ENCODE peak calls at places on chromosomes 4 and X, in four cellular contexts. One of them, this sample, is unnamed.

GRCh38 chr4:10666616-10667015 is 18.0 kb downstream of the CLNK start:
- DNase-seq in NCI-H1930: no peak
- DNase-seq in RWPE1: no peak
- DNase-seq in T1000: no peak
- DNase-seq in this sample: no peak

GRCh38 chrX:13005671-13006473 is 31.0 kb downstream of the TMSB4X start:
- DNase-seq in NCI-H1930: no peak
- DNase-seq in RWPE1: no peak
- DNase-seq in T1000: no peak
- DNase-seq in this sample: no peak

GRCh38 chrX:17411189-17411588 is 36.2 kb downstream of the NHS start:
- DNase-seq in NCI-H1930: peak; percentile 23
- DNase-seq in RWPE1: no peak
- DNase-seq in T1000: no peak
- DNase-seq in this sample: no peak

GRCh38 chrX:19555236-19555635 is 39.9 kb upstream of the MAP3K15 start:
- DNase-seq in NCI-H1930: no peak
- DNase-seq in RWPE1: no peak
- DNase-seq in T1000: no peak
- DNase-seq in this sample: no peak

GRCh38 chr4:153611679-153612078 is 72.4 kb upstream of the TLR2 start:
- DNase-seq in NCI-H1930: no peak
- DNase-seq in RWPE1: no peak
- DNase-seq in T1000: no peak
- DNase-seq in this sample: no peak

GRCh38 chr4:112704991-112705845 is 68.3 kb downstream of the LARP7 start:
- DNase-seq in NCI-H1930: no peak
- DNase-seq in RWPE1: peak; percentile 37
- DNase-seq in T1000: peak; percentile 74
- DNase-seq in this sample: no peak

GRCh38 chr4:16083217-16084191 is at the start of gene PROM1:
- DNase-seq in NCI-H1930: peak; percentile 53
- DNase-seq in RWPE1: no peak
- DNase-seq in T1000: no peak
- DNase-seq in this sample: no peak

GRCh38 chr4:1351854-1352633 is 5.0 kb downstream of the UVSSA start:
- DNase-seq in NCI-H1930: peak; percentile 74
- DNase-seq in RWPE1: peak; percentile 42
- DNase-seq in T1000: peak; percentile 71
- DNase-seq in this sample: peak; percentile 84

GRCh38 chr4:183508693-183509092 is 3.8 kb downstream of the ING2 start:
- DNase-seq in NCI-H1930: no peak
- DNase-seq in RWPE1: no peak
- DNase-seq in T1000: no peak
- DNase-seq in this sample: peak; percentile 62

GRCh38 chr4:143554728-143555597 is 41.5 kb downstream of the SMARCA5 start:
- DNase-seq in NCI-H1930: no peak
- DNase-seq in RWPE1: no peak
- DNase-seq in T1000: no peak
- DNase-seq in this sample: no peak

GRCh38 chr4:146834263-146835034 is 111.2 kb downstream of the TTC29 start:
- DNase-seq in NCI-H1930: no peak
- DNase-seq in RWPE1: no peak
- DNase-seq in T1000: no peak
- DNase-seq in this sample: no peak

GRCh38 chr4:34732579-34732978 is 1511.7 kb downstream of the ARAP2 start:
- DNase-seq in NCI-H1930: no peak
- DNase-seq in RWPE1: no peak
- DNase-seq in T1000: no peak
- DNase-seq in this sample: no peak

GRCh38 chrX:20060961-20061868 is 55.5 kb downstream of the MAP7D2 start:
- DNase-seq in NCI-H1930: no peak
- DNase-seq in RWPE1: no peak
- DNase-seq in T1000: no peak
- DNase-seq in this sample: no peak

GRCh38 chr4:125084608-125085007 is 230.1 kb upstream of the FAT4 start:
- DNase-seq in NCI-H1930: no peak
- DNase-seq in RWPE1: no peak
- DNase-seq in T1000: no peak
- DNase-seq in this sample: no peak

GRCh38 chr4:125522992-125523391 is 208.2 kb downstream of the FAT4 start:
- DNase-seq in NCI-H1930: no peak
- DNase-seq in RWPE1: no peak
- DNase-seq in T1000: no peak
- DNase-seq in this sample: no peak

GRCh38 chr4:41323186-41323585 is 66.5 kb downstream of the UCHL1 start:
- DNase-seq in NCI-H1930: no peak
- DNase-seq in RWPE1: no peak
- DNase-seq in T1000: no peak
- DNase-seq in this sample: no peak

GRCh38 chr4:3660086-3660927 is 105.9 kb upstream of the ADRA2C start:
- DNase-seq in NCI-H1930: no peak
- DNase-seq in RWPE1: no peak
- DNase-seq in T1000: no peak
- DNase-seq in this sample: no peak

GRCh38 chr4:169376421-169376820 is 105.7 kb upstream of the SH3RF1 start:
- DNase-seq in NCI-H1930: no peak
- DNase-seq in RWPE1: no peak
- DNase-seq in T1000: no peak
- DNase-seq in this sample: no peak

GRCh38 chrX:109902665-109903064 is 100.2 kb upstream of the TMEM164 start:
- DNase-seq in NCI-H1930: no peak
- DNase-seq in RWPE1: no peak
- DNase-seq in T1000: no peak
- DNase-seq in this sample: no peak

GRCh38 chrX:118968031-118968430 is 6.4 kb upstream of the LONRF3 start:
- DNase-seq in NCI-H1930: no peak
- DNase-seq in RWPE1: peak; percentile 26
- DNase-seq in T1000: no peak
- DNase-seq in this sample: no peak

GRCh38 chr4:88796545-88796944 is 98.9 kb upstream of the NAP1L5 start:
- DNase-seq in NCI-H1930: no peak
- DNase-seq in RWPE1: no peak
- DNase-seq in T1000: no peak
- DNase-seq in this sample: no peak

GRCh38 chr4:146520894-146521542 is 722 bp downstream of the SLC10A7 start:
- DNase-seq in NCI-H1930: no peak
- DNase-seq in RWPE1: peak; percentile 29
- DNase-seq in T1000: no peak
- DNase-seq in this sample: peak; percentile 89

GRCh38 chrX:55489315-55490009 is at the start of gene USP51:
- DNase-seq in NCI-H1930: peak; percentile 0
- DNase-seq in RWPE1: no peak
- DNase-seq in T1000: peak; percentile 13
- DNase-seq in this sample: peak; percentile 81

GRCh38 chrX:22922961-22923360 is 76.8 kb upstream of the DDX53 start:
- DNase-seq in NCI-H1930: no peak
- DNase-seq in RWPE1: no peak
- DNase-seq in T1000: no peak
- DNase-seq in this sample: peak; percentile 50

GRCh38 chr4:7892212-7893019 is 47.2 kb downstream of the AFAP1 start:
- DNase-seq in NCI-H1930: no peak
- DNase-seq in RWPE1: no peak
- DNase-seq in T1000: peak; percentile 40
- DNase-seq in this sample: no peak

GRCh38 chr4:81040175-81040659 is 9.7 kb downstream of the BMP3 start:
- DNase-seq in NCI-H1930: peak; percentile 12
- DNase-seq in RWPE1: peak; percentile 25
- DNase-seq in T1000: no peak
- DNase-seq in this sample: peak; percentile 72

GRCh38 chrX:11423362-11423818 is 130.2 kb downstream of the AMELX start:
- DNase-seq in NCI-H1930: no peak
- DNase-seq in RWPE1: no peak
- DNase-seq in T1000: no peak
- DNase-seq in this sample: peak; percentile 91

GRCh38 chr4:168218663-168219062 is 99.9 kb downstream of the DDX60 start:
- DNase-seq in NCI-H1930: no peak
- DNase-seq in RWPE1: no peak
- DNase-seq in T1000: no peak
- DNase-seq in this sample: peak; percentile 15

GRCh38 chr4:17448689-17449088 is 63.2 kb downstream of the QDPR start:
- DNase-seq in NCI-H1930: no peak
- DNase-seq in RWPE1: no peak
- DNase-seq in T1000: no peak
- DNase-seq in this sample: no peak

GRCh38 chr4:77695769-77696168 is 90.1 kb downstream of the CXCL13 start:
- DNase-seq in NCI-H1930: no peak
- DNase-seq in RWPE1: peak; percentile 95
- DNase-seq in T1000: peak; percentile 27
- DNase-seq in this sample: peak; percentile 10

GRCh38 chr4:166972071-166972470 is 262.2 kb downstream of the SPOCK3 start:
- DNase-seq in NCI-H1930: no peak
- DNase-seq in RWPE1: peak; percentile 39
- DNase-seq in T1000: no peak
- DNase-seq in this sample: peak; percentile 36

GRCh38 chrX:45621356-45622041 is 420.8 kb upstream of the DIPK2B start:
- DNase-seq in NCI-H1930: no peak
- DNase-seq in RWPE1: peak; percentile 68
- DNase-seq in T1000: no peak
- DNase-seq in this sample: no peak

GRCh38 chrX:126485371-126485770 is 67.2 kb downstream of the DCAF12L1 start:
- DNase-seq in NCI-H1930: no peak
- DNase-seq in RWPE1: no peak
- DNase-seq in T1000: no peak
- DNase-seq in this sample: no peak

GRCh38 chrX:153226344-153227190 is 47.5 kb downstream of the MAGEA1 start:
- DNase-seq in NCI-H1930: no peak
- DNase-seq in RWPE1: peak; percentile 87
- DNase-seq in T1000: no peak
- DNase-seq in this sample: peak; percentile 73